ENCODE peak calls at places on chromosomes 2 and 18, in four cellular contexts. Q is IMR-90, P is H1, C is K562. J is an unnamed sample.

GRCh38 chr2:45334241-45334860 is 276.7 kb downstream of the SRBD1 start:
- DNase-seq in Q (no peak), P (no peak), C (no peak), J (no peak)

GRCh38 chr2:20091305-20091991 is 40.0 kb upstream of the LAPTM4A start:
- DNase-seq in Q (peak), P (no peak), C (no peak), J (no peak)

GRCh38 chr18:12598181-12598921 is 59.6 kb downstream of the SPIRE1 start:
- DNase-seq in Q (peak), P (no peak), C (no peak), J (no peak)

GRCh38 chr2:208983476-208983875 is 440.4 kb upstream of the MAP2 start:
- DNase-seq in Q (no peak), P (no peak), C (no peak), J (no peak)

GRCh38 chr2:239721531-239721930 is 303.6 kb downstream of the NDUFA10 start:
- DNase-seq in Q (no peak), P (no peak), C (no peak), J (no peak)

GRCh38 chr2:105802587-105802986 is 57.9 kb downstream of the NCK2 start:
- DNase-seq in Q (no peak), P (no peak), C (no peak), J (peak)

GRCh38 chr2:71419145-71419544 is 34.2 kb upstream of the DYSF start:
- DNase-seq in Q (no peak), P (no peak), C (peak), J (no peak)

GRCh38 chr2:239664216-239664785 is 263.5 kb upstream of the HDAC4 start:
- DNase-seq in Q (no peak), P (no peak), C (no peak), J (no peak)

GRCh38 chr2:71599646-71600236 is 146.4 kb downstream of the DYSF start:
- DNase-seq in Q (no peak), P (no peak), C (no peak), J (no peak)

GRCh38 chr2:129929321-129930290 is 49.9 kb upstream of the RAB6C start:
- DNase-seq in Q (no peak), P (no peak), C (no peak), J (no peak)

DNA sequence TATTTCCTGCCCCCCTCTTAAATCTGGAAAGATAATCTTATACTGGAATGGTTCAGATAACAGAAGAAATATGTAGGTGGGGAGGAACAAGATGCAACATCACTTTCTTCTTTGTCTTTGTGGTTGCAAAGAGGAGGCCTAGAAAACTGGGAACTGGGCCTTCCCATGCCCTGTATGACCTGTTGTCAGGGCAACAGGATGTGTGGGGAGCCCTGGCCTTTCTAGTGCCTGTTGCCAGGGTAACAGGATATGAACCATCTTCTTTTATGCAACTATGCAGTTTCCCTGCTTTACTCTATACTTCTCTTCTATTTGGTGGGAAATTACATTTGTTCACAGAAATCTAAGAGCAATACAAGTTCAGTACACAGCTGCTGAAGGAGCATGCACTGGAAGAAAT is 79.8 kb upstream of the PDE1A start:
- DNase-seq in Q (peak), P (no peak), C (no peak), J (no peak)
- TF ChIP-seq CHD1 in Q (no peak), P (no peak), C (no peak), J (no peak)

DNA sequence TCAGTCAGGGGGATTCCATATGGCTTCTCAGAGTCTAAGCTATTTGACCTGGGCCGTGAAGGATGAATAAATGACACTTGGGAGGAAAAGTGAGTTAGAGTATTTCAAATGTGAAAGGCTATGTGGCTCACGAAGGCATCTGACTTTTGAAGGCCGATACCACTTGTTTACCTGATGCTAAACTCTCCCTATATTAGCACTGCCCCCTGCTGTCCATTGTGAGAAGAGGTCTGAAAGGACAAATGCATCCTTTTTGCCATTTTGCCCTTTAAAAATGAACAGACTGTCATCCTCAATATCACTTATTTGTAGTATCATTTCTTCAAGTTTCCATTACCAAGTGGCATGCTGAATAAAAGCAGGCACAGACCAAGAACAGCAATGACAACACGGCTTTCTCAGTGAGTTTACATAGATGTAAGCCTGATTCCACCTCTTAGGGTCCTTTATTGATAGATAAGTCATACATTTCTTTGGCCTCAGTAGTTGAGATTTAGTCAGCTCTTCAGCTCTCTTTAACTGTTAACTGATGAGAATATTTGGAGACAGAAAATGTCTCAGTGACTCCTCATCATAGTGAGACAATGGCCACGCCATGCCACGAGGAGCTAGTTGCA is 40.1 kb downstream of the DOCK10 start:
- DNase-seq in Q (peak), P (no peak), C (peak), J (peak)
- TF ChIP-seq CHD1 in Q (no peak), P (no peak), C (no peak), J (no peak)

DNA sequence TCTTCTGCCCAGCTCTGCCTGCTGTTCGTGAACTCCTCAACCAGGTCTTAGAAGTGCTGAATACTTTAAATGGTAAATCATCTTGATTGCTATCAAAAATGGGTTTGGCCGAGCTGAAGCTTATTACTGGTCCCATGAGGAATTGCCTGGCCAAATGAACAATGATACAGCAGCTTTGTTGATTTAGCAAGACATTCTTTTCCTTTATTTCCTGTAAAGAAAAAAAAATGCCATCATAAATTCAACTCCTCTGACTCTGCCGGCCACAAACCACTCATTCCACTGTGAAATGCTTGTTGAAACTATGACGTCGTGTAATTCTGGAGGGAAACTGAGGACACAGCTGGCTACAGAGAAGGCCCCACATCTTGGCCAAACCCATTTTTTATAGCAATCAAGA is 74.3 kb upstream of the ID2 start:
- DNase-seq in Q (peak), P (no peak), C (no peak), J (no peak)
- TF ChIP-seq CHD1 in Q (no peak), P (no peak), C (no peak), J (no peak)

DNA sequence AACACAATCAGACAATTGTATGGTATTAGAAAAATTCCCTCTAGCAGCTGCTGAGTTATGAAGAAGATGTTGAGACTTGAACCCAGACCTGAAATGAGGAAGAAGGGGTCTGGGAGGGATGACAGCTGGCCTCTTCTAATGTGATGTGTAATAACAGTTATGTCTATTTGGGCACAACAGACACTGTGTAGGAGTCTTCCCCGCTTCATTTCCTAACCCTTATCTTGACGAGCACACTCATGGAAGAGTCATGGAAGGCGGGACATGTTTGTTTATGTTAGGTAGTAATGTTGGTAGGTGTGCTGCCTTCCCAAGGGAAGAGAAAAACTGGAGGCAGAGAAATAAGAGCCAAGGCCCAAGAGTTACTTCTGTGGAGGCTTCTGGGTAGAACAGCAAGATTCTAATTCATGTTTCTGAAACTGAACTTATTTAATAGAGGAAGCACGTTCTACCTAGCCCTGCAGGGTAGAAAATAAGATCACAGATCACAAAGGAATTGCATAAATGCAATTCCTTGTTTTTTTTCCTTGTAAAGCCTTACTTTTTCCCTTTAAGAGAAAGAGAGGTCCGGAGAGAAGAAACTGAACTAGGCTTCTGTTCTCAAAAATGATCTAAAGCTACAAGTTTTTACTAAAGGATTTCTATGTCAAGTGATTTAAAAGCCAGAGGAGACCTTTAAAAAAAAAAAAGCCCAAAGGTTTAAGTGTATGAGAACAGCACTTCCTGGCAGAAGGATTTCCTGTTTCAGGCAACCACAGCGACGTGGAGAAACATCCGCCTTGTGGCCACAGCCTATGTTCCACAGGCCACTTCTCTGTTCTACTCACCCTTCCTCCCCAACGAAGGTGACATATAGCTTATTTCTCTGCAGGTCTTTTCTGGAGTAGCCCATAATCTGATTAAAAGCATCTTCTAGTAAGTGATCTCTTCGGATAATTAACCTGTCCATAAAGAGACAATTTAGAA is 68.5 kb upstream of the STK17B start:
- DNase-seq in Q (peak), P (no peak), C (peak), J (peak)
- TF ChIP-seq CHD1 in Q (peak), P (no peak), C (no peak), J (no peak)

DNA sequence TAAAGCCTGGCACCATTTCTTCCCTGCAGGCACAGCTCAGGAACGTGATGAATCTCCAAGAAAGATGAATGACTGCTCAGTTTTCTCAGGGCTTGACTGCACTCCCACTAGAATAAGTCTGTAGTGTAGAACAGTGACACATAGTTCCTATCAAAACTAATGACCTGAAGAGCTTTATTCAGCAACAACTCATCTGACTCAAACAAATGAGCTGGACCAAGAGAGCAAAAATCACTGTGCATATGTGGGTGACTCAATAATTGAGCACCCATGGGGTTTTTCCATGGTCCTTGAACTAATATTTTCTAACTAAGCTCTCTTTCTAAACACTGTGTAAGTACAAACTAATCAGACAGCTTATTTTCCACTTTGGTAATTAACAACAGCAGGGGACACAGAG is 61.1 kb upstream of the XDH start:
- DNase-seq in Q (peak), P (no peak), C (no peak), J (no peak)
- TF ChIP-seq CHD1 in Q (no peak), P (no peak), C (no peak), J (no peak)

DNA sequence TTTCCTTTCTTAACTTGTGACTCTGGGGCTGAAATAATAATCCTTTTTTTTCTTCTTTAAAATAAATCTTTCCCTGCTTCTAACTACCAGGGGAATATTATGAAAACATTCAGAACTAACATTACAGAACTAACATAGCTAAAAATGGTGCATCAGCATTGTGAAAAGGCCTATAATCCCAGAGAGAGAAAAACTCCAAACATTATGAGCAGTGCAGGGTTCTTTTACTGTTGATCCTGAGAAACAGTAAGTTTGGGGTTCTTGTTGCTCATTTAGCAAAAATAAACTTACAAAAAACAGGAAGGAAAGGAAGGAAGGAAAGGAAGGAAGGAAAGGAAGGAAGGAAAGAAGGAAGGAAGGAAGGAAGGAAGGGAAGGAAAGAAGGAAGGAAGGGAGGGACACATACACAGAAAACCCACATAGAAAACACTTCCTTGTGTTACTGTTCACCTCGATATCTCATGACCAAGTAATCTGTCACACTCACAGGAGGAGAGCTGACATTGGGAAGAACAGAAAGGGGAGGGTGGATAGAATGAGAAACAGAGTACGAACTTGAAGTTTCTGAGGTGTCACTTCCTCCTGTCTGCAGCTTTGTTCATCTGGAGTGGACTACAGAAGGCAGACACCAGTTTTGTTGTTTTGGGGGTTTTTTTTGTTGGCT is 18.4 kb upstream of the PIK3C3 start:
- DNase-seq in Q (no peak), P (no peak), C (no peak), J (no peak)
- TF ChIP-seq CHD1 in Q (no peak), P (no peak), C (no peak), J (no peak)

GRCh38 chr2:10920764-10921468 is 9.2 kb downstream of the KCNF1 start:
- DNase-seq in Q (no peak), P (no peak), C (no peak), J (no peak)
- TF ChIP-seq CHD1 in Q (no peak), P (no peak), C (no peak), J (no peak)

DNA sequence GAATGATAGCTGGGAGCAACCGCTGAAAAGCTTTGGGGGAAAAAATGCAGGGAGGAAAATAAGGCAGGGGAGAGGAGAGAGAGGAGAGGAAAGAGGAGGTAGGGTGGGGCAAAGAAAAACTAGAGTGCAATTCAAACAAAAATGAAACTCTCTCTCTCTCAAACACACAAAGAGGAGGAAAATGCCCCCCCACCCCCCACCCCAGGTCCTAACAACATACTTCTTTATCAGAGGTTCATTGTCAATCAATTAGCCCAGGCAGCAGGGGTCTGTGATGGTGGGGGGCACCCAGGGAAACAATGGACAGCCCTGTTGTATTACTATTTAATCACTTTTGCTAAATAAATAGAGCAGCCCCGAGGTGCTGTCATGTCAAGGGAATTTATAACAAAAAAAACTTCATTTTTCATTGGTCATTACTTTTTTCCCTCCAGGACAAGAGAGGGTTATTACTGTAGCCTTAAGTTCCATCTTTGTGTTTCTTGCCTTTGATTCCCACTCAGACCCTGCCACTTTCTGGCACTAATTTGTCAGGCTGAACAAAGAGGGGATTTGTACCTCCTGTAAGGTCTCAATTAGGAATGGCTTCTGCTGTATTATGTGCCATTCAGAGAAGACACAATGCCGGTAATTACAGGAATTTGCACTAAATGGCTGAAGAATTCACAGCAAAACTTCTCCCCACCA is 55.0 kb downstream of the PLEKHM3 start:
- DNase-seq in Q (no peak), P (peak), C (no peak), J (no peak)
- TF ChIP-seq CHD1 in Q (no peak), P (no peak), C (no peak), J (no peak)

DNA sequence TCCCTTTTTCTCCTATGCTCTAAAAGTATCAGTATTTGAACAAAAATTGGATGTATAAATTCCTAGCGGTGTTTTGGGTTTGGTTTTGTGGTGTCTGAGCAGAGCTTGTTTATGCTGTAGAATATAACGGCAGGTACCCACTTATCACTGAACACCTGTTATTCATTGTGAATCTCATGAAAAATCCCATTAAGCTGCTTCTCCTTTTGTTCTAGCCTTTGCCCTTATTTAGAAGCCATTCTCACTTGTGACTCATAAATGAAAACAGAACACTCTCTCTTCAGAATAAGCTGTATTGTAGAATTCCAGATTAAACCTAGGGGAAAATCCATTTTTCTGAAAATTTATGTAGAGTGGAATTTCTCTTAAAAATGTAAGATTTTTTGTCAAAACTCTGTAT is 104.0 kb downstream of the PRPF40A start:
- DNase-seq in Q (peak), P (no peak), C (no peak), J (no peak)
- TF ChIP-seq CHD1 in Q (no peak), P (no peak), C (no peak), J (no peak)

DNA sequence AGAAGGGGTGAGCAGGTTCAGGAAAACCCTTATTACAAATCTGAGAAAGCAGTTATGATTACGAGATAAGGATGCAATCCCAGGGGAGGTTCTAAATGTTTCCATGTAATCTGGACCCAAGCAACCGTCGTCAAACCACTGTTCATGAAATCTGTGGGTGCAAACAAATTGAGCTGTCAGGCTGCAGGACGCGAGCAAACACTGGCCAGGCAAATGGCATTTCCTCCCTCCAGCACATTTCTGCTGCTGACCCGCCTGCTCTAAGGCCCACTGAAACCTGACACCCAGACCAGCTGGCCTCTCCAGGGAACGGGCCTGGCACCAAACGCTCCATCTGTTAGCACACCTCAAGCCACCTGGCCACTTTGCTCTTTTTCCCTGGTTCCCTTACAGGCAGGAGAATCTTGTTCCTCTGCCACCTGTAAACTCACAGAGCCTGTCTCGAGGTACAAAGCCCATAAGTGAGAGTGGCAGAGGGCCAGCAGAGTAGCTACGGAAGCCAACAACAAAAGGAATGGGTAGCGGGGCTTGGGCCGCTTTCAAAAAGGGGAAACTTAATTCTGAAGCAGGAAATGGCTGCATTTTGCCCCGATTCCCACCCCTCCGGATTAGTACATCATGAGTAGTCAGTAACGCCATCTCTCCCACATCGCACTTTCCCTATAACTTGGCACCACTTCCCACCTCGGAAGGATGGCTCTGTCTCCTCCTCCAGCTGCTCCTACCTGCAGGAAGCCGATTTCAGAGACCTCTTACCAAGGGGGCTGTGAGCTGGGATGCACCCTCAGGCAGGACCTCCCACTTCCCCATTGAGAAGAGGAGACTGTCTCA is 26.4 kb downstream of the CRACDL start:
- DNase-seq in Q (peak), P (peak), C (no peak), J (no peak)
- TF ChIP-seq CHD1 in Q (no peak), P (no peak), C (no peak), J (no peak)